ENCODE peak calls at places on chromosomes 12 and 14, in eight cellular contexts. K is sigmoid colon, G is fibroblast of lung, O is GM12878, T is transverse colon, U is uterus, X is colonic mucosa, P is WERI-Rb-1. Q is an unnamed sample.

GRCh38 chr12:127389923-127390322 is 877.0 kb upstream of the TMEM132C start:
- DNase-seq in K (no peak), G (peak), P (no peak), O (no peak), X (no peak), T (no peak), U (no peak), Q (peak)

GRCh38 chr14:96053600-96054381 is 14.6 kb downstream of the C14orf132 start:
- DNase-seq in U (peak), K (peak), X (peak), O (no peak), T (peak), G (peak), P (peak), Q (peak)

GRCh38 chr14:87332001-87332400 is 661.0 kb downstream of the GALC start:
- DNase-seq in P (no peak), T (no peak), G (peak), X (no peak), O (no peak), U (no peak), K (no peak), Q (peak)

GRCh38 chr14:100429537-100429936 is 106.4 kb downstream of the SLC25A47 start:
- DNase-seq in G (no peak), P (no peak), U (no peak), O (no peak), T (no peak), X (peak), K (peak), Q (no peak)

GRCh38 chr12:118290130-118290529 is 82.6 kb downstream of the TAOK3 start:
- DNase-seq in G (peak), K (no peak), U (no peak), P (peak), O (no peak), X (no peak), T (no peak), Q (peak)

GRCh38 chr14:80906946-80907345 is 34.6 kb downstream of the CEP128 start:
- DNase-seq in O (no peak), U (no peak), X (no peak), P (no peak), T (no peak), K (no peak), G (no peak), Q (no peak)

GRCh38 chr14:50542941-50543418 is 10.6 kb upstream of the MAP4K5 start:
- DNase-seq in U (no peak), P (peak), O (no peak), K (no peak), X (peak), G (peak), T (peak), Q (no peak)

GRCh38 chr12:105596731-105597130 is 266.2 kb downstream of the C12orf75 start:
- DNase-seq in K (no peak), T (no peak), U (no peak), G (no peak), P (no peak), X (no peak), O (no peak), Q (no peak)

GRCh38 chr14:98233656-98234055 is 1038.3 kb downstream of the BCL11B start:
- DNase-seq in G (no peak), U (no peak), P (no peak), X (no peak), K (no peak), O (no peak), T (no peak), Q (no peak)

GRCh38 chr14:55746533-55746932 is 166.5 kb downstream of the KTN1 start:
- DNase-seq in P (no peak), X (no peak), K (no peak), O (no peak), U (no peak), T (no peak), G (no peak), Q (no peak)

DNA sequence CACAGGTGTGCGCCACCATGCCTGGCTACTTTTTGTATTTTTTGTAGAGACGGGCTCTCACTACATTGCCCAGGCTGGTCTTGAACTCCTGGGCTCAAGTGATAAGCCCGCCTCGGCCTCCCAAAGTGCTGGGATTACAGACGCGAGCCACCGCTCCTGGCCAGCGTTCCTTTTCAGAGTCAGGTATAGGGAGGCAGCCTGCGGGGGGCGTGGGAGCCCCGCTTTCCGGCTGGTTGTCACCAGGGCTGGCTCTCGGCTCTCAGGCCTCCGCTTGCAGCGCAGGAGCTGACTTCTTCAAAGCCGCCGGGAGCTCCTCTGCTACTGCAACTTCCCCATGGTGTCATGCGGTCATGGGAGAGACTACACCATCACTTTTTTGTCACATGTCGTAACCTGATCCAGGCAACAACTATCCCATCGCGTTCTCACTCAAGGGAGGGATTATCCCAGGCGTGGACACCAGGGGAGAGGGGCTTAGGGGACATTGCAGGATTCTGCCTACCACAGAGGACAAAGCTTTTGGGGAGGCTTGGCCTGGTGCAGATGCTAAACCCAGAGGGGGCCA is 129.4 kb downstream of the SCARB1 start:
- DNase-seq in X (no peak), O (no peak), T (no peak), K (no peak), G (peak), U (no peak), P (peak), Q (no peak)
- TF ChIP-seq CTCF in X (no peak), O (no peak), T (no peak), K (no peak), G (no peak), U (no peak), P (peak), Q (no peak)

GRCh38 chr14:101784631-101785030 is 23.1 kb downstream of the PPP2R5C start:
- DNase-seq in O (no peak), U (no peak), X (no peak), G (no peak), T (no peak), P (no peak), K (no peak), Q (no peak)
- H3K27ac ChIP-seq in O (no peak), U (no peak), X (no peak), G (no peak), T (no peak), P (no peak), K (no peak), Q (no peak)

GRCh38 chr12:132620113-132620892 is 1.7 kb downstream of the P2RX2 start:
- DNase-seq in K (no peak), O (no peak), P (no peak), T (no peak), U (no peak), X (no peak), G (no peak), Q (no peak)

GRCh38 chr12:132619301-132620112 is 931 bp downstream of the P2RX2 start:
- DNase-seq in P (peak), T (no peak), O (no peak), G (no peak), U (no peak), K (no peak), X (no peak), Q (no peak)

GRCh38 chr12:132621657-132622435 is 3.3 kb downstream of the P2RX2 start:
- DNase-seq in U (no peak), O (no peak), T (no peak), X (no peak), P (no peak), K (no peak), G (no peak), Q (no peak)

GRCh38 chr12:132622437-132623071 is 4.0 kb downstream of the P2RX2 start:
- DNase-seq in U (peak), K (no peak), T (no peak), O (no peak), X (no peak), G (peak), P (no peak), Q (peak)

GRCh38 chr12:132620893-132621656 is 2.5 kb downstream of the P2RX2 start:
- DNase-seq in O (no peak), P (no peak), U (no peak), K (no peak), G (no peak), X (no peak), T (no peak), Q (no peak)
- H3K4me3 ChIP-seq in O (no peak), P (no peak), U (no peak), K (no peak), G (no peak), X (no peak), T (no peak), Q (no peak)

GRCh38 chr14:97185186-97185585 is 388.0 kb downstream of the VRK1 start:
- DNase-seq in P (no peak), T (no peak), X (no peak), K (no peak), O (no peak), G (no peak), U (no peak), Q (no peak)
- TF ChIP-seq CTCF in P (peak), T (no peak), X (no peak), K (no peak), O (peak), G (no peak), U (no peak), Q (no peak)

DNA sequence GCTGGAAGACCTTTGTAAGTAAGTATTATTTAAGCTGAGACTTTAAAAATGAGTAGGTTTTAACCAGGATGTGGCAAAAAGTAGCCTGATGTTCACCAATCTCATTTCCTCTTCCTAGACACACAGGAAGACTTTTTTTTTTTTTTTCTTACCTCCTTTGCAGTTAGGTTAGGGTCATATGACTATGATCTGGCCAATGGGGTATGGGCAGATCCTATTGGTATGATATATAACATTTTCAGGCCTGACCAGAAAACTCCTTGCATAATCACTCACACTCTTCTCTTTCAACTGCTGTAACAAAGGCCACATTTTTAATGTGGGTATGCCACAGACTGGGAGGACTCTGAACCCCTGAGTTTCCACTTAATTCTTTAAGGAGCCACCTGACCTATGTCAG is 2.7 kb upstream of the RPS6KA5 start:
- DNase-seq in U (no peak), O (peak), G (no peak), X (no peak), P (no peak), K (no peak), T (no peak), Q (no peak)
- H3K27ac ChIP-seq in U (no peak), O (peak), G (no peak), X (no peak), P (no peak), K (peak), T (peak), Q (no peak)

DNA sequence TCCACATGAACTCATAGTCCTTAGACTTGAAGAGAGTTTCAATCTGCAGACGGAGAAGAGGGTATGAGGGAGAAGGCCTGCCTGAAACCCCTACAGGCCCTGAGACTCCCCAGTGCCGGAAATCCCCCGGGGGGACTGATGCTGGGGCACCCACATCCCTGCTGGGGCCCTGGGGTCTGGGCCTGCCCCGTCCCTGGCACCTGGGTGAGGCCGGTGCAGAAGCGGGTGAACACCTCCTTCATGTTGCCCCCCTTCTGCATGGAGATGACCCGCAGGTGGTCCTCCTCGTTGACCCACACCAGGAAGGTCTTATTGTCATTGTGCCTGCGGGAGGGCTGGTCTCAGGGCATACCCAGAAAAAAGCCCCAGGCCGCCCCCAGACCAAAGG is 2.4 kb downstream of the CKB start:
- DNase-seq in G (no peak), U (no peak), T (no peak), K (no peak), X (no peak), P (no peak), O (no peak), Q (no peak)
- H3K4me3 ChIP-seq in G (no peak), U (no peak), T (peak), K (peak), X (peak), P (peak), O (no peak), Q (no peak)

DNA sequence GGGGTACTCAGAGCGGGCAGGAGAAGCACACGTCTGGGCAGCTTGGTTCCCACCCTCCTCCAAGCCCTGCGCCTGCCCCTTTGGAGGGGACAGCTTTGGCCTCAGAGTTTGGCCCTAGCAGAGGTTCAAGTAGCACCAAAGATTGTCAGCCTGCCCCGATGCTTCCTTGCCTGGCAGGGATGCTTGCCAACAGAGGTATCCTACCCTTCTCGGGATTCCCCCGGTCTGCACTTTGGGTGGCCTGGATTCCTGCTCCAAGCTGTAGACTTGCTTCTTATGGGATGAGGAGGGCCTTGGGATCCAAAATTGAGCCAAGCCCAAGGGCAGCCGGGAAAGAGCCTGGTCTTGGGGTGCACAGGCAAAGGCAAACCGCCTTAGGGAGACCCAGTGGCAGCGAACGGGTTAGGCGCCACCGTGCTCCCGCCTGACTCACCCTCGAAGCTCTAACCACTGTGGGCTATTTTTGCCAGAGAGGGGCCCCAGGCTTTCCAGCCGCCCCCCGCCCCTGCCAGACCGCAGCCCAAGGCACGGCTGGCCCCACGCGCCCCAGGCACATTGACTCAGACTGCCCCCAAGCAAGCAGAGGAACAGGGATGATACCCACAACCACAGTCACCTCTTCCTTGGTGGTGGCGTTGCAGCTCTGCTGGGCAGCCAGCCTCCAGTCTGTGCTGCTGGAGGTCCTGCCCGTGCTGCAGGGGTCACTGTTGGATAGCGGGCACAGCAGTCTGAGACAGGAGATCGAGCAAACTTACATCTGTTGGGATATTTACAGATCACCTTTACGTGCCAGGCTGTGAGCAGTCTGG is 882 bp upstream of the WNT10B start:
- DNase-seq in T (no peak), K (no peak), G (peak), X (no peak), U (no peak), P (no peak), O (no peak), Q (no peak)
- TF ChIP-seq CTCF in T (no peak), K (no peak), G (no peak), X (no peak), U (no peak), P (no peak), O (no peak), Q (peak)